ENCODE peak calls at places on chromosomes 12 and 14, in six cellular contexts. J is GM10248, M is CD14-positive monocyte, G is cardiac fibroblast, Y is Calu3, I is fibroblast of the aortic adventitia. V is an unnamed sample.

GRCh38 chr12:43551971-43552559 is at the start of gene ADAMTS20:
- DNase-seq in M (no peak), G (peak; percentile 2), Y (no peak), I (no peak), J (no peak), V (peak; percentile 90)

GRCh38 chr14:70018713-70019201 is 139.5 kb downstream of the SMOC1 start:
- DNase-seq in M (no peak), Y (no peak), G (peak; percentile 47), J (peak; percentile 36), I (peak; percentile 60), V (no peak)

GRCh38 chr14:55107766-55108554 is 21.1 kb upstream of the LGALS3 start:
- DNase-seq in Y (peak; percentile 82), G (peak; percentile 99), I (peak; percentile 99), M (peak; percentile 95), J (peak; percentile 68), V (no peak)

GRCh38 chr12:33514893-33515292 is 75.3 kb upstream of the SYT10 start:
- DNase-seq in J (no peak), Y (no peak), G (no peak), M (no peak), I (peak; percentile 49), V (no peak)

GRCh38 chr12:95674631-95675030 is 115.9 kb downstream of the NTN4 start:
- DNase-seq in I (peak; percentile 23), M (no peak), Y (no peak), G (peak; percentile 61), J (no peak), V (no peak)

GRCh38 chr12:38875571-38876228 is 29.7 kb downstream of the CPNE8 start:
- DNase-seq in J (no peak), Y (no peak), I (peak; percentile 22), G (peak; percentile 3), M (no peak), V (no peak)

GRCh38 chr14:97584528-97584927 is 787.3 kb downstream of the VRK1 start:
- DNase-seq in M (no peak), Y (no peak), G (no peak), J (no peak), I (no peak), V (no peak)

GRCh38 chr12:49618576-49618975 is 4.8 kb upstream of the PRPF40B start:
- DNase-seq in I (no peak), J (no peak), M (no peak), Y (no peak), G (no peak), V (no peak)

GRCh38 chr14:64685364-64686130 is 18.7 kb upstream of the PLEKHG3 start:
- DNase-seq in Y (no peak), M (no peak), J (no peak), I (no peak), G (no peak), V (peak; percentile 29)

GRCh38 chr12:15599266-15600037 is 189.7 kb downstream of the EPS8 start:
- DNase-seq in M (no peak), J (no peak), I (peak; percentile 99), G (peak; percentile 97), Y (peak; percentile 13), V (no peak)

GRCh38 chr14:58362798-58363412 is 32.8 kb upstream of the TOMM20L start:
- DNase-seq in Y (no peak), M (no peak), I (peak; percentile 27), J (peak; percentile 25), G (peak; percentile 37), V (no peak)
- TF ChIP-seq CTCF in Y (no peak), M (no peak), I (peak; percentile 30), J (peak; percentile 14), G (no peak), V (peak; percentile 13)

GRCh38 chr12:132280436-132280835 is 49.0 kb downstream of the GALNT9 start:
- DNase-seq in J (no peak), Y (no peak), M (no peak), I (no peak), G (no peak), V (no peak)
- TF ChIP-seq CTCF in J (no peak), Y (no peak), M (no peak), I (no peak), G (no peak), V (no peak)

GRCh38 chr14:68715032-68715924 is 77.6 kb downstream of the ZFP36L1 start:
- DNase-seq in I (no peak), J (no peak), M (peak; percentile 78), Y (no peak), G (peak; percentile 30), V (no peak)
- TF ChIP-seq CTCF in I (no peak), J (no peak), M (peak; percentile 51), Y (no peak), G (no peak), V (no peak)

GRCh38 chr14:22803575-22803974 is 11.7 kb downstream of the SLC7A7 start:
- DNase-seq in M (no peak), J (no peak), I (no peak), Y (no peak), G (no peak), V (no peak)
- TF ChIP-seq CTCF in M (no peak), J (no peak), I (no peak), Y (no peak), G (no peak), V (no peak)

GRCh38 chr12:89156862-89157262 is 195.4 kb downstream of the DUSP6 start:
- DNase-seq in M (peak; percentile 56), Y (no peak), G (peak; percentile 66), J (no peak), I (peak; percentile 59), V (no peak)

GRCh38 chr12:89157413-89157812 is 194.9 kb downstream of the DUSP6 start:
- DNase-seq in G (no peak), M (no peak), I (no peak), Y (no peak), J (no peak), V (no peak)

GRCh38 chr12:89153341-89153740 is 199.0 kb downstream of the DUSP6 start:
- DNase-seq in J (no peak), Y (no peak), I (peak; percentile 48), M (no peak), G (no peak), V (no peak)

GRCh38 chr12:89156324-89156723 is 196.0 kb downstream of the DUSP6 start:
- DNase-seq in J (no peak), G (peak; percentile 40), M (no peak), I (peak; percentile 38), Y (no peak), V (no peak)

GRCh38 chr12:89154743-89155530 is 197.4 kb downstream of the DUSP6 start:
- DNase-seq in Y (no peak), I (peak; percentile 28), J (no peak), M (no peak), G (peak; percentile 67), V (no peak)
- TF ChIP-seq CTCF in Y (no peak), I (peak; percentile 27), J (no peak), M (no peak), G (peak; percentile 14), V (no peak)

V was measured in nephron progenitor cell.